ENCODE peak calls at places on chromosomes 7 and 10, in four cellular contexts. X, V, N and Q are unnamed samples.

GRCh38 chr7:97959046-97959445 is 30.9 kb downstream of the OCM2 start:
- DNase-seq in X (no peak), V (no peak), N (no peak), Q (no peak)

GRCh38 chr10:373516-374309 is 238.5 kb downstream of the ZMYND11 start:
- DNase-seq in X (no peak), V (peak), N (no peak), Q (peak)

GRCh38 chr10:116038259-116038658 is 234.7 kb downstream of the GFRA1 start:
- DNase-seq in X (no peak), V (no peak), N (no peak), Q (no peak)

GRCh38 chr7:157405914-157406810 is 69.4 kb downstream of the DNAJB6 start:
- DNase-seq in X (no peak), V (no peak), N (no peak), Q (no peak)

GRCh38 chr7:121504478-121504877 is 108.4 kb upstream of the FAM3C start:
- DNase-seq in X (no peak), V (peak), N (no peak), Q (peak)

GRCh38 chr10:28975891-28976471 is 298.7 kb downstream of the BAMBI start:
- DNase-seq in X (no peak), V (no peak), N (no peak), Q (no peak)

GRCh38 chr10:36114913-36115312 is 472.8 kb upstream of the FZD8 start:
- DNase-seq in X (no peak), V (peak), N (no peak), Q (no peak)

GRCh38 chr7:30322656-30323355 is 38.4 kb downstream of the ZNRF2 start:
- DNase-seq in X (no peak), V (peak), N (no peak), Q (peak)

GRCh38 chr10:52353960-52354394 is 39.9 kb downstream of the DKK1 start:
- DNase-seq in X (no peak), V (peak), N (no peak), Q (no peak)

GRCh38 chr10:30467939-30468338 is 34.0 kb downstream of the MAP3K8 start:
- DNase-seq in X (no peak), V (no peak), N (no peak), Q (no peak)

GRCh38 chr7:25496394-25497103 is 268.3 kb upstream of the NPVF start:
- DNase-seq in X (no peak), V (no peak), N (no peak), Q (no peak)

GRCh38 chr7:36683111-36683510 is 41.2 kb downstream of the AOAH start:
- DNase-seq in X (no peak), V (no peak), N (no peak), Q (no peak)

GRCh38 chr7:5429253-5429856 is 5.7 kb upstream of the TNRC18 start:
- DNase-seq in X (peak), V (peak), N (peak), Q (peak)

GRCh38 chr7:149496642-149497391 is 792 bp downstream of the ZNF746 start:
- DNase-seq in X (peak), V (peak), N (peak), Q (peak)

GRCh38 chr7:105267244-105267643 is 121.5 kb downstream of the SRPK2 start:
- DNase-seq in X (no peak), V (no peak), N (no peak), Q (no peak)

GRCh38 chr7:11819947-11820346 is 12.1 kb downstream of the THSD7A start:
- DNase-seq in X (no peak), V (no peak), N (no peak), Q (no peak)

GRCh38 chr7:116211913-116212596 is 1.7 kb downstream of the TES start:
- DNase-seq in X (no peak), V (peak), N (no peak), Q (no peak)

GRCh38 chr10:13891542-13892431 is 305.0 kb downstream of the PRPF18 start:
- DNase-seq in X (peak), V (no peak), N (peak), Q (no peak)

GRCh38 chr10:13067431-13067830 is 32.5 kb upstream of the OPTN start:
- DNase-seq in X (no peak), V (no peak), N (no peak), Q (no peak)

GRCh38 chr7:17234398-17235021 is 63.9 kb upstream of the AHR start:
- DNase-seq in X (no peak), V (peak), N (no peak), Q (peak)

GRCh38 chr7:45583296-45583695 is 9.1 kb downstream of the ADCY1 start:
- DNase-seq in X (no peak), V (no peak), N (no peak), Q (no peak)

DNA sequence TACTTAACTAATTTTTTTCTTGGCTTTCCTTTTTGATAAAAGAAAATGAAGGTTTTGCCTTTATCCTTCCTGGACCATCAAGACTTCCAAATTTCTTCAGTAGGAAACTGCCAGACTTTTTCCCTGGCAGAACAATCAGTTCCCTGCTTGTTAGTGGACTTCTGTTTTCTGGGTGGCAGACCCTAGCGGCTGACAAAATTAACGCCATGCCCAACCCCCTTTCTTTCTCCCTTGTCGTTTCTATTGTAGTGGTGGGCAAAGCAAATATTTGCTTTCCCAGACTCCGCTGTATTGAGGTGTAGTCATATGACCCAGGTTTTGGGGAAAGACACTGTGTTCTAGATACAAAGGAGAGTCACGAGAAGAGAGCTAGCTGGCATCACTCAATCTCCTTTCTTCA is 7.7 kb downstream of the PON2 start:
- DNase-seq in X (no peak), V (no peak), N (peak), Q (no peak)
- TF ChIP-seq CTCF in X (no peak), V (no peak), N (no peak), Q (no peak)

GRCh38 chr10:11823122-11823988 is at the start of gene PROSER2:
- DNase-seq in X (peak), V (no peak), N (peak), Q (no peak)
- TF ChIP-seq CTCF in X (no peak), V (no peak), N (no peak), Q (peak)

GRCh38 chr10:26519803-26520202 is 81.7 kb downstream of the APBB1IP start:
- DNase-seq in X (no peak), V (no peak), N (no peak), Q (no peak)

GRCh38 chr10:26520575-26520974 is 82.4 kb downstream of the APBB1IP start:
- DNase-seq in X (no peak), V (no peak), N (no peak), Q (no peak)

GRCh38 chr10:26517141-26517890 is 79.2 kb downstream of the APBB1IP start:
- DNase-seq in X (no peak), V (no peak), N (no peak), Q (no peak)

GRCh38 chr10:26513101-26513500 is 75.0 kb downstream of the APBB1IP start:
- DNase-seq in X (no peak), V (no peak), N (no peak), Q (no peak)

GRCh38 chr10:26516540-26517101 is 78.5 kb downstream of the APBB1IP start:
- DNase-seq in X (no peak), V (no peak), N (no peak), Q (no peak)
- TF ChIP-seq CTCF in X (no peak), V (no peak), N (no peak), Q (no peak)

DNA sequence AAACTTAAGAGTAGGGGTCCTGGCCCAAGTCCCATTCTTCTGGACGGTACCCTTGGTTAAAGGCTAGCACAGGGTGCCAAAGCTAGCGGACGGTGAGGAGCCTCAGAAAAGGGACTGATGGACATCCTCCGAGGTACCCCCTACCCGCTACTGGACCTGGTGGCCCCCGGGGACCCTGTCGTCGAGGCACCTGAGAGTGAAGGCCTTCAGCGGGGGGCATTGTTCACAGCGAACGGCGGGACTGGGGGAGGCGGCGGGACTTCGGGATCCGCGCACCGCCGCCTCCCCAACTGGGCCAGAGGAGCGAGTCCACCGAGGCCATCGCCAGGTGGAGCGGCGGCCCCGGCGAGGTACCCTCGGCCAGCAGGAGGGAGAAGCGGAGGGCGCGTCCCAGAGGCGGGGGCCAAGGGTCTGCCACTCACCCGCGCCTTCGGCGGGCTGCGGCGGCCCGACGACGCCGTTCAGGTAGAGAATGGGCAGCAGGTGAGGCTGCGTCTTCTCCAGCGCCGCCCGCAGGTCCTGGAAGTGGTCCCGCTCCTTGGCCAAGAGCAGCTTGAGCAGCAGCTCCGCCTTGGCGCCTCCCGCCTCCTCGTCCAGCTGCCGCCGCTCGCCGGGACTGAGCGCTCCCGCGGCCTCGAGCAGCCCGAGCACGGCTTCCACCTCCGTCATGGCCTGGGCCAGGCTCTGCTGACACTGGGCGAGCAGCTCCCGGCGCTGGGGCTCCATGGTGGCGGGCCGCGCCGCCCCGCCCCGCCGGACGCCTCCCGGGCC is 575 bp downstream of the DLG5 start:
- DNase-seq in X (peak), V (peak), N (peak), Q (no peak)
- TF ChIP-seq CTCF in X (no peak), V (peak), N (no peak), Q (peak)

GRCh38 chr10:95291634-95292039 is 834 bp upstream of the PDLIM1 start:
- DNase-seq in X (no peak), V (no peak), N (no peak), Q (no peak)

GRCh38 chr10:95290801-95291633 is at the start of gene PDLIM1:
- DNase-seq in X (peak), V (no peak), N (peak), Q (no peak)

GRCh38 chr10:95290446-95290800 is 380 bp downstream of the PDLIM1 start:
- DNase-seq in X (no peak), V (no peak), N (no peak), Q (no peak)

GRCh38 chr10:95289003-95289920 is 1.5 kb downstream of the PDLIM1 start:
- DNase-seq in X (no peak), V (no peak), N (no peak), Q (peak)

DNA sequence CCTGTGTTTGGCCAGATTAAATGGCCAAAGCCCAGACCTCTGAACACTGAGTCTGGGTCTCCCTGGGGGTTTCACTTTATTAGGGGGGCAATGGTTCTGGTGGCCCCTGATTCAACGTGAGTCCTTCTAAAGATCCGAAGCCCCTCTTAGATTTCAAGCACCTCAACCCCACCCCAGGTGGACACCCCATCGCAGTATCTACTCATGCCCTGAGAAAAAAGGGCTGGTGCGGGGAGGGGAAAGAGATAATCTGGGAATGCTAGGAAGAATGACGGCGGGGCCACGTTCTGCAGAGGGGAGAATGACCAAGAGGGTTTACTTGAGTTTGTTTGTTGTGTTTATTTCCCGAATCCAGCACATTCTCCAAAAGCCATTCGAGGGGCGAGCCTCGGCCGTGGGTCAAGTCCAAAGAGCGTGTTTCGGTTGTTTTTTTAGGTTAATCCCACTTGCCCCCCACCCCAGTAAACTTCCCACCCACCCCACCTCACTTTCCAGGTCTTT is 832 bp downstream of the PDLIM1 start:
- DNase-seq in X (no peak), V (no peak), N (no peak), Q (no peak)
- TF ChIP-seq CTCF in X (no peak), V (no peak), N (no peak), Q (no peak)

DNA sequence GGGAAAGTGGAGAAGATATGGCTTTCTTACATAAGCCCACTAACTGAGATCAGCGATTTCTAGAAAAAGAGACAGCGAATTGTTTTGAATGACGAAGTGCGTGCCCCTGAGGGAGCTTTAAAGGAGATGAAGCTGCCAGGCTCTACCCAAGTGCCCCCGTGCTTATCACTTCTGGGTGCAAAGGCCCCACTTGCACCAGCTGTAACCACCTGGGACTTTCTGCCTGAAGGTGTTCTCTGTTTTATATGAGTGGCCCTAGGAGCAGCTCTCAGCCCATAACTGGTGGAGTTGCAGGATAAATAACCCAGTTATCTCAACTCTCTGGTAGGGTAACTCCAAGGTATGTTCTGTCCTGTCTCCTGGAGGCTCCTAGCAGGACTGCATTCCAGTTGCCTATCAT is 20.4 kb upstream of the CARD11 start:
- DNase-seq in X (no peak), V (no peak), N (no peak), Q (no peak)
- TF ChIP-seq CTCF in X (no peak), V (no peak), N (no peak), Q (no peak)

GRCh38 chr10:47438857-47439474 is 44.9 kb downstream of the ANXA8 start:
- DNase-seq in X (peak), V (peak), N (peak), Q (peak)
- TF ChIP-seq CTCF in X (no peak), V (peak), N (peak), Q (peak)